ENCODE peak calls at places on chromosome 21, in six cellular contexts. W, X, L, I, Q and R are unnamed samples.

GRCh38 chr21:43758132-43758619 is 17.9 kb downstream of the CSTB start:
- DNase-seq in W (no peak), X (no peak), L (no peak), I (peak; percentile 51), Q (no peak), R (peak; percentile 86)

GRCh38 chr21:45460611-45461368 is 55.8 kb downstream of the COL18A1 start:
- DNase-seq in W (no peak), X (no peak), L (no peak), I (peak; percentile 97), Q (no peak), R (no peak)

GRCh38 chr21:44681861-44682579 is at the start of gene KRTAP12-1:
- DNase-seq in W (no peak), X (no peak), L (no peak), I (no peak), Q (no peak), R (peak; percentile 51)

GRCh38 chr21:17667256-17667655 is 54.6 kb upstream of the BTG3 start:
- DNase-seq in W (no peak), X (peak; percentile 22), L (no peak), I (no peak), Q (no peak), R (no peak)

GRCh38 chr21:42526379-42526727 is 12.7 kb downstream of the SLC37A1 start:
- DNase-seq in W (no peak), X (no peak), L (peak; percentile 46), I (no peak), Q (no peak), R (peak; percentile 65)

GRCh38 chr21:45041351-45041805 is 33.0 kb upstream of the ADARB1 start:
- DNase-seq in W (peak; percentile 69), X (no peak), L (no peak), I (peak; percentile 40), Q (no peak), R (peak; percentile 97)

GRCh38 chr21:42447182-42447581 is 43.5 kb downstream of the UBASH3A start:
- DNase-seq in W (no peak), X (no peak), L (no peak), I (no peak), Q (no peak), R (no peak)

GRCh38 chr21:42421018-42421793 is 17.5 kb downstream of the UBASH3A start:
- DNase-seq in W (no peak), X (no peak), L (no peak), I (no peak), Q (no peak), R (no peak)

GRCh38 chr21:41610042-41610839 is 102.3 kb upstream of the TMPRSS2 start:
- DNase-seq in W (peak; percentile 76), X (peak; percentile 82), L (peak; percentile 37), I (peak; percentile 42), Q (no peak), R (peak; percentile 55)

GRCh38 chr21:45474323-45474950 is 67.8 kb downstream of the SLC19A1 start:
- DNase-seq in W (no peak), X (no peak), L (no peak), I (no peak), Q (no peak), R (no peak)

GRCh38 chr21:34073749-34074282 is 438 bp downstream of the MRPS6 start:
- DNase-seq in W (no peak), X (peak; percentile 67), L (peak; percentile 53), I (no peak), Q (no peak), R (no peak)

GRCh38 chr21:38241029-38241740 is 15.6 kb upstream of the KCNJ15 start:
- DNase-seq in W (no peak), X (no peak), L (peak; percentile 28), I (peak; percentile 80), Q (no peak), R (peak; percentile 71)

GRCh38 chr21:38240121-38240520 is 16.7 kb upstream of the KCNJ15 start:
- DNase-seq in W (no peak), X (no peak), L (no peak), I (no peak), Q (no peak), R (no peak)

GRCh38 chr21:38242036-38242435 is 14.8 kb upstream of the KCNJ15 start:
- DNase-seq in W (no peak), X (no peak), L (no peak), I (no peak), Q (no peak), R (no peak)

GRCh38 chr21:38234395-38235142 is 22.2 kb upstream of the KCNJ15 start:
- DNase-seq in W (peak; percentile 57), X (no peak), L (no peak), I (no peak), Q (no peak), R (no peak)

DNA sequence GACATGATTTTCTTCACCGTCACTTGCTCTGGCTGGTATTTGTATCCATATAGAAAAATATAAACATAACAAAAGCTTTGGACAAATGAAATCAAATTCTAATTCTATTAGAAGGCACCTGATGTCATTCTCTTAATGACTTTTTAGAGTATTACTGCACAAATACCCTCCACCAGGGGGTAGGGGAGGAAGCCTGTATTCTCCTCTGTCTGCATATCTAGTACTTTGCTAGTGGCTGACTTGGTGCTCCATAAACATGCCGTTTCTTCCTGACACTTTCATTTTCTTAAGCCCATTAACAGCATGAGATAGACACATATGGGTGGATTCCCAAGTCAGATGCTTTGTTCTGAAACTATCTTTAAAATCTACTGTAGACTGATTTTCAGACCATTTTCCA is 20.6 kb upstream of the KCNJ15 start:
- DNase-seq in W (no peak), X (no peak), L (no peak), I (no peak), Q (no peak), R (no peak)
- TF ChIP-seq CTCF in W (no peak), X (no peak), L (no peak), I (peak; percentile 28), Q (no peak), R (no peak)

GRCh38 chr21:27265492-27265891 is 298.6 kb upstream of the ADAMTS5 start:
- DNase-seq in W (no peak), X (no peak), L (no peak), I (no peak), Q (no peak), R (no peak)

GRCh38 chr21:27269646-27270045 is 302.8 kb upstream of the ADAMTS5 start:
- DNase-seq in W (no peak), X (no peak), L (no peak), I (peak; percentile 89), Q (no peak), R (no peak)

GRCh38 chr21:27268290-27268689 is 301.4 kb upstream of the ADAMTS5 start:
- DNase-seq in W (no peak), X (no peak), L (no peak), I (peak; percentile 62), Q (no peak), R (no peak)
- H3K27ac ChIP-seq in W (no peak overlapping the region), X (no peak overlapping the region), L (no peak overlapping the region), I (no peak overlapping the region), Q (no peak overlapping the region), R (no peak overlapping the region)

GRCh38 chr21:20882462-20883415 is 115.5 kb upstream of the NCAM2 start:
- DNase-seq in W (no peak), X (peak; percentile 69), L (no peak), I (peak; percentile 2), Q (no peak), R (no peak)
- TF ChIP-seq CTCF in W (peak; percentile 13), X (peak; percentile 92), L (peak; percentile 46), I (peak; percentile 11), Q (peak; percentile 46), R (peak; percentile 7)

GRCh38 chr21:33026299-33026858 is 644 bp downstream of the OLIG2 start:
- DNase-seq in W (no peak), X (no peak), L (no peak), I (no peak), Q (no peak), R (no peak)
- H3K27ac ChIP-seq in W (no peak overlapping the region), X (no peak overlapping the region), L (no peak overlapping the region), I (no peak overlapping the region), Q (no peak overlapping the region), R (no peak overlapping the region)

GRCh38 chr21:23401278-23401677 is 2206.0 kb downstream of the MRPL39 start:
- DNase-seq in W (no peak), X (peak; percentile 9), L (no peak), I (no peak), Q (no peak), R (no peak)
- TF ChIP-seq CTCF in W (no peak), X (peak; percentile 54), L (no peak), I (no peak), Q (no peak), R (no peak)

DNA sequence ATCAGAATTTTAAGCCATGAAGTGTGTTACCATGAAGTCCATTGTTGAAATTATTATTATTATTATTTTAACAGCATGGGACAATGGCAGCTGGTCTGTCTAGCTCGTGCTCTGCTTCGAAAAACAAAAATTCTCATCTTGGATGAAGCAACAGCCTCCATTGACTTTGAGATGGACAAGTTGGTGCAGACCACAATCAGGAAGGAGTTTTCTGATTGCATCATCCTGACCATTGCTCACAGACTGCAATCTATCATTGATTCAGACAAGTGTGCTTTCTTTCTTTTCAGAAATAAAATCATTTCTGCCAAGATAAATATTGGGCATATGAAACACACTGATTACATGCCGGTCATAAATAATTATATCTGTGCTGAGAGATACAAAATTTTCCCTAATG is 21.0 kb downstream of the HSPA13 start:
- DNase-seq in W (no peak), X (no peak), L (no peak), I (peak; percentile 19), Q (no peak), R (no peak)
- H3K27ac ChIP-seq in W (no peak overlapping the region), X (no peak overlapping the region), L (no peak overlapping the region), I (no peak overlapping the region), Q (peak overlapping the region; percentile 48), R (no peak overlapping the region)

DNA sequence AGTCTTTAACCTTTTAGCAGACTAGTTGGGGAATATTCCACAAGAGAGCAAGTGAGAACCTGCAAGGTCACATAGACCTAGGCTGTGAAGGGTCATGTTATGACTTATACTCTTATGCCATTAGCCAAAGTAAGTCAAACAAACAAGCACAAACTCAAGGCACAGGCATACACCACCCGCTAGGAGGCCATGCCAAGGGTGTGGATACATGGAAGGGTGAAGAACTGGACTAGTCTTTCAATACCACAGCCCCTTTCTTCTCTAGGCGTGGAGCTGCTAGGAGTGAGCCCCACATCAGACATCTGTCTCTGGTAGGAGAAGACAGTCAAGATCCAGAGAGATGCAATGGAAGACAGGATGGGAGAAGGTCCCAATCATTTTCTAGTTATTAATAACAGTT is 68.6 kb downstream of the BACH1 start:
- DNase-seq in W (no peak), X (no peak), L (no peak), I (no peak), Q (no peak), R (no peak)
- TF ChIP-seq CTCF in W (no peak), X (no peak), L (no peak), I (no peak), Q (peak; percentile 34), R (no peak)

GRCh38 chr21:33063907-33064622 is 5.9 kb upstream of the OLIG1 start:
- DNase-seq in W (no peak), X (peak; percentile 48), L (no peak), I (no peak), Q (no peak), R (no peak)
- H3K27ac ChIP-seq in W (no peak overlapping the region), X (no peak overlapping the region), L (no peak overlapping the region), I (no peak overlapping the region), Q (no peak overlapping the region), R (no peak overlapping the region)

DNA sequence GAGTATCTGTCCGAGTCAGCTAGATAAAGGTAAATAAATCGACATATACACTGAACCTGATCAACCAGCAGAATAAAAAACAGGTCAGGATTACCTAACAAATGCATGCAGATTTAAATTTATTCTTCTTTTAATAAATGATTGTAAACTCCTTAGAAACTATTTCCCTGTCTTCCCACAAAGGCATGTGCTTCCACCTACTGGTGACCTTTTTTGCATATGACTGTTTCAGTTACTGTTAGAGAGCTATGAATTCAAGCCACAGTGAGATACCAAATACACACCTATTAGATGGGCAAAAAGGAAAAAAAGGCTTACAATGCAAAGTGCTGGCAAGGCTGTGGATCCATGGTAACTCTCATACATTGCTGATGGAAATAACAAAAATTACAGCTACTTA is 957.4 kb upstream of the NCAM2 start:
- DNase-seq in W (no peak), X (no peak), L (no peak), I (no peak), Q (no peak), R (no peak)
- TF ChIP-seq CTCF in W (no peak), X (peak; percentile 48), L (peak; percentile 46), I (no peak), Q (no peak), R (no peak)